ENCODE peak calls at places on chromosome 20, in eight cellular contexts. L is ascending aorta, H is tibial nerve, Z is bronchial epithelial cell, M is OCI-LY7, S is right lobe of liver, P is AG10803, B is transverse colon. R is an unnamed sample.

GRCh38 chr20:2470051-2470431 is 548 bp downstream of the SNRPB start:
- DNase-seq in Z (peak), M (peak), B (peak), P (peak), H (peak), S (peak), L (peak), R (peak)

GRCh38 chr20:21151791-21152190 is 25.9 kb downstream of the KIZ start:
- DNase-seq in H (no peak), B (no peak), M (no peak), S (no peak), P (peak), Z (no peak), L (no peak), R (no peak)

GRCh38 chr20:56872620-56873458 is 243.7 kb downstream of the TFAP2C start:
- DNase-seq in H (no peak), Z (peak), P (no peak), M (no peak), B (no peak), L (no peak), S (no peak), R (no peak)

GRCh38 chr20:49672109-49672681 is 41.5 kb downstream of the B4GALT5 start:
- DNase-seq in S (no peak), H (no peak), B (no peak), Z (no peak), L (no peak), M (peak), P (no peak), R (no peak)

GRCh38 chr20:680638-681037 is 5.0 kb upstream of the SCRT2 start:
- DNase-seq in P (no peak), H (no peak), B (no peak), Z (no peak), M (no peak), S (no peak), L (no peak), R (no peak)

GRCh38 chr20:13670160-13670559 is 31.4 kb upstream of the TASP1 start:
- DNase-seq in B (no peak), P (no peak), H (no peak), L (no peak), S (no peak), Z (no peak), M (no peak), R (no peak)

GRCh38 chr20:52747736-52748135 is 224.4 kb upstream of the TSHZ2 start:
- DNase-seq in S (no peak), B (no peak), P (peak), H (no peak), Z (peak), L (no peak), M (peak), R (no peak)

GRCh38 chr20:17431621-17432364 is 99.4 kb downstream of the BFSP1 start:
- DNase-seq in L (no peak), S (peak), P (peak), B (peak), H (peak), M (peak), Z (peak), R (peak)

GRCh38 chr20:10462516-10462915 is 27.4 kb downstream of the SLX4IP start:
- DNase-seq in L (no peak), H (no peak), B (no peak), P (no peak), S (no peak), M (no peak), Z (no peak), R (no peak)

GRCh38 chr20:44644384-44645131 is 6.9 kb downstream of the ADA start:
- DNase-seq in S (no peak), L (no peak), B (no peak), M (peak), Z (no peak), H (no peak), P (no peak), R (no peak)

GRCh38 chr20:39849664-39850063 is 839.4 kb downstream of the MAFB start:
- DNase-seq in Z (peak), B (peak), L (peak), P (peak), H (peak), M (no peak), S (peak), R (peak)

GRCh38 chr20:17594443-17594842 is 24.6 kb downstream of the DSTN start:
- DNase-seq in B (no peak), M (no peak), H (no peak), P (peak), S (no peak), L (peak), Z (peak), R (peak)

GRCh38 chr20:14915356-14915755 is 577.9 kb upstream of the FLRT3 start:
- DNase-seq in S (no peak), B (no peak), P (no peak), Z (no peak), L (no peak), H (no peak), M (no peak), R (no peak)

GRCh38 chr20:12936020-12936419 is 72.8 kb upstream of the SPTLC3 start:
- DNase-seq in H (no peak), P (no peak), S (no peak), B (no peak), L (no peak), Z (peak), M (no peak), R (no peak)

GRCh38 chr20:46415773-46416172 is 9.4 kb upstream of the ELMO2 start:
- DNase-seq in Z (no peak), S (no peak), B (no peak), H (no peak), L (no peak), P (no peak), M (no peak), R (no peak)

GRCh38 chr20:56362833-56363413 is 4.1 kb downstream of the FAM210B start:
- DNase-seq in P (no peak), H (no peak), S (no peak), M (no peak), B (no peak), L (no peak), Z (no peak), R (no peak)

GRCh38 chr20:23995905-23996666 is 7.5 kb upstream of the GGTLC1 start:
- DNase-seq in P (peak), S (peak), B (peak), L (no peak), Z (peak), H (peak), M (peak), R (peak)

GRCh38 chr20:56359212-56360132 is 698 bp downstream of the FAM210B start:
- DNase-seq in P (peak), L (peak), H (peak), S (peak), Z (peak), M (no peak), B (peak), R (peak)

GRCh38 chr20:37385659-37386504 is 39.9 kb downstream of the SRC start:
- DNase-seq in M (no peak), B (no peak), P (no peak), Z (no peak), H (no peak), L (peak), S (peak), R (no peak)

GRCh38 chr20:15977758-15978157 is 595.5 kb downstream of the KIF16B start:
- DNase-seq in S (no peak), P (no peak), H (no peak), Z (no peak), B (no peak), L (no peak), M (no peak), R (no peak)

GRCh38 chr20:53949319-53949839 is 121.0 kb downstream of the BCAS1 start:
- DNase-seq in S (no peak), Z (peak), L (peak), M (no peak), H (no peak), P (peak), B (peak), R (peak)

GRCh38 chr20:1943267-1944002 is 48.2 kb downstream of the SIRPA start:
- DNase-seq in P (peak), M (no peak), S (peak), H (peak), Z (peak), B (peak), L (peak), R (no peak)

GRCh38 chr20:19506021-19506420 is 252.0 kb upstream of the RIN2 start:
- DNase-seq in S (no peak), L (no peak), M (no peak), Z (no peak), B (no peak), H (no peak), P (no peak), R (no peak)

GRCh38 chr20:42553374-42553773 is 636.3 kb downstream of the PTPRT start:
- DNase-seq in B (no peak), Z (no peak), S (no peak), H (no peak), M (no peak), P (no peak), L (no peak), R (no peak)

GRCh38 chr20:16712541-16712947 is 17.3 kb upstream of the SNRPB2 start:
- DNase-seq in L (no peak), H (no peak), S (no peak), Z (no peak), P (no peak), B (no peak), M (no peak), R (no peak)

GRCh38 chr20:34390769-34391447 is 27.8 kb downstream of the ITCH start:
- DNase-seq in S (peak), L (peak), Z (peak), B (peak), H (peak), M (no peak), P (peak), R (peak)

GRCh38 chr20:49677777-49678758 is 35.6 kb downstream of the B4GALT5 start:
- DNase-seq in Z (no peak), B (no peak), M (no peak), P (no peak), S (no peak), H (no peak), L (no peak), R (no peak)

GRCh38 chr20:32780278-32780677 is 18.1 kb downstream of the DNMT3B start:
- DNase-seq in L (no peak), Z (no peak), S (no peak), P (no peak), M (no peak), B (no peak), H (no peak), R (no peak)

GRCh38 chr20:24686156-24686555 is 216.7 kb downstream of the SYNDIG1 start:
- DNase-seq in H (no peak), M (no peak), L (peak), B (no peak), P (no peak), Z (no peak), S (peak), R (no peak)

GRCh38 chr20:63572071-63572787 is 1.8 kb downstream of the HELZ2 start:
- DNase-seq in P (no peak), B (no peak), H (no peak), S (no peak), L (no peak), M (no peak), Z (no peak), R (no peak)

GRCh38 chr20:10133532-10133931 is 85.1 kb upstream of the SNAP25 start:
- DNase-seq in M (no peak), P (no peak), H (no peak), S (no peak), L (no peak), Z (no peak), B (no peak), R (no peak)

GRCh38 chr20:38946836-38947235 is 15.3 kb upstream of the DHX35 start:
- DNase-seq in M (no peak), P (no peak), L (no peak), B (no peak), Z (no peak), H (no peak), S (no peak), R (no peak)

GRCh38 chr20:2585811-2586210 is 49.4 kb downstream of the TMC2 start:
- DNase-seq in H (no peak), S (no peak), M (no peak), L (no peak), P (peak), B (no peak), Z (peak), R (peak)

GRCh38 chr20:54680872-54681297 is 205.5 kb downstream of the DOK5 start:
- DNase-seq in L (no peak), P (peak), H (peak), Z (peak), M (peak), S (no peak), B (peak), R (peak)

GRCh38 chr20:12068146-12068545 is 150.5 kb downstream of the BTBD3 start:
- DNase-seq in H (no peak), B (no peak), S (no peak), P (peak), M (no peak), Z (no peak), L (no peak), R (peak)

GRCh38 chr20:63978319-63979220 is 872 bp downstream of the SAMD10 start:
- DNase-seq in M (peak), L (no peak), H (no peak), S (peak), Z (peak), B (peak), P (peak), R (peak)

GRCh38 chr20:8305449-8305978 is 173.4 kb downstream of the PLCB1 start:
- DNase-seq in B (peak), Z (peak), H (peak), M (peak), P (no peak), S (peak), L (peak), R (peak)

GRCh38 chr20:61868466-61869090 is 197.1 kb downstream of the TAF4 start:
- DNase-seq in S (no peak), B (no peak), M (no peak), P (no peak), Z (no peak), L (no peak), H (no peak), R (no peak)

GRCh38 chr20:61868006-61868405 is 197.7 kb downstream of the TAF4 start:
- DNase-seq in L (no peak), P (no peak), B (no peak), Z (no peak), S (no peak), H (no peak), M (no peak), R (no peak)

GRCh38 chr20:61871913-61872312 is 193.8 kb downstream of the TAF4 start:
- DNase-seq in L (no peak), H (no peak), P (no peak), S (no peak), Z (no peak), B (no peak), M (no peak), R (no peak)

GRCh38 chr20:61871160-61871559 is 194.5 kb downstream of the TAF4 start:
- DNase-seq in S (no peak), P (no peak), Z (no peak), L (no peak), B (no peak), H (no peak), M (no peak), R (no peak)

GRCh38 chr20:61869750-61870507 is 195.8 kb downstream of the TAF4 start:
- DNase-seq in M (no peak), L (no peak), Z (no peak), B (no peak), H (no peak), P (no peak), S (no peak), R (no peak)
- TF ChIP-seq CTCF in M (no peak), L (no peak), Z (no peak), B (no peak), H (no peak), P (no peak), S (no peak), R (no peak)

DNA sequence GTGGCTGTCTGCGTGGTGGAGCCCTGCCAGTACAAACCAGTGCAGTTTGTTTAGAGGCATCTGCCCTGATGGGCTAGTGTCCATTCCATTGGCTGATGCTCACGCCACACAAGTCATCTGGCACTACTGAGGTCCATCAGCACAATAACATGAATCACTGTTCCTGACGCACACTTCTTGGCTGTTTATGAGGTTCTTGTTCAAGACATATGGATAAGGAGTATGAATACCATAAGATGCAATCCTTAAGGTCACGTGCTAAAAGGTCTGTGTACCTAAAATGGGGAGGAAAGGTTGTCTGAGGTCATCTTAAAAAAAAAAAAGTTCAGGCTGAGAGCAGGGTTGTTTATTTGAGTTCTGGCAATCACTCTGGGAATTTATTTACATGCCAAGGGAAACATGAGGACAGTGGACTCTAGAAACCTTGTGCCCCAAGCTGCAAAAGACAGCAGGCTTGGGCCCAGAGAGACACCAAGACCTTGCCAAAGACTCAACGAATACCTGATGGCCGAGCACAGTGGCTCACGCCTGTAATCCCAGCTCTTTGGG is 54.1 kb upstream of the SHLD1 start:
- DNase-seq in L (no peak), Z (no peak), S (peak), P (peak), B (no peak), M (no peak), H (no peak), R (no peak)
- H3K4me3 ChIP-seq in L (no peak), Z (no peak), S (no peak), P (no peak), B (no peak), M (no peak), H (no peak), R (no peak)

DNA sequence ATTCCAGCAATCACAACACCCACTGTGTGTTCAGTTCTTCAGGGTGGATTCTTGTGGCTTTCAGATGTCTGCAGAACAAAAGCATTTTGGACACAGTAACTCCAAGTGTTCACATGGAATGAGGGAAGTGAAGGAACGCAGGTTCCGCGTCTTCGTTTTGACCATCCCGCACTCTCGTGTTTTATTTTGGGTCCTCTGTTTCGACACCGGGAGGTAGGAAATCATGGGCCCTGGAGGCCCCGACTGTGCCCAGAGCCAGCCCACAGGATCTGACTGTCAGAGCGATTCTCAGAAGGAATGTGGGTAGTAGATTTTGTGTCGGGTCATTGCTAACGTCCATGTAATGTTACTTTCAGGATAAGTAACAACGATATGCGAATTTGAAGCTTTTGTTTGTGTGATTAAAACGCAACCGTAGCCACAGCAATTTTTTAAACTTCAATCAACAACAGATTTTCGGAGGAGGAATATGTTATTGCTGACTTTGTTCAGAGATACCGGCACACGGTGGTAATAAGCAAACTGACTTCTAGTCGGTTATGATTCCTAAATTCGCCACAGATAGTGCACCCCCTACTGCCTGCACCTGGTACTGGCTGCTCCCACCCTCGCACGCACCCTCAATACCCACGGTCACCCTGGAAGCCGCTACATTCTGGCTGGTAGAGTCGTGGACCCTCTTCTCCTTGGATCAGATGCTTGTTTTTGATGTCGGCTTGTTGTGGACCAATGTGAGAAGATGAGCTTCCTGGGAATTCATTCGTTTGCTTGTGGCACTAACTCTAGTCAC is 10.5 kb downstream of the NPEPL1 start:
- DNase-seq in M (no peak), H (no peak), P (no peak), Z (no peak), B (peak), L (no peak), S (peak), R (no peak)
- TF ChIP-seq CTCF in M (peak), H (no peak), P (peak), Z (peak), B (no peak), L (no peak), S (no peak), R (peak)

GRCh38 chr20:4013041-4013440 is 2.3 kb downstream of the RNF24 start:
- DNase-seq in H (no peak), B (no peak), L (no peak), P (no peak), S (no peak), Z (no peak), M (no peak), R (no peak)

GRCh38 chr20:4016349-4017050 is 1.1 kb upstream of the RNF24 start:
- DNase-seq in M (no peak), B (no peak), L (no peak), P (no peak), Z (no peak), H (no peak), S (no peak), R (no peak)

GRCh38 chr20:4012631-4013030 is 2.7 kb downstream of the RNF24 start:
- DNase-seq in B (no peak), H (no peak), M (no peak), S (no peak), P (peak), L (no peak), Z (peak), R (no peak)

GRCh38 chr20:4011226-4011975 is 4.0 kb downstream of the RNF24 start:
- DNase-seq in B (no peak), M (peak), L (no peak), Z (peak), P (no peak), H (no peak), S (no peak), R (no peak)

DNA sequence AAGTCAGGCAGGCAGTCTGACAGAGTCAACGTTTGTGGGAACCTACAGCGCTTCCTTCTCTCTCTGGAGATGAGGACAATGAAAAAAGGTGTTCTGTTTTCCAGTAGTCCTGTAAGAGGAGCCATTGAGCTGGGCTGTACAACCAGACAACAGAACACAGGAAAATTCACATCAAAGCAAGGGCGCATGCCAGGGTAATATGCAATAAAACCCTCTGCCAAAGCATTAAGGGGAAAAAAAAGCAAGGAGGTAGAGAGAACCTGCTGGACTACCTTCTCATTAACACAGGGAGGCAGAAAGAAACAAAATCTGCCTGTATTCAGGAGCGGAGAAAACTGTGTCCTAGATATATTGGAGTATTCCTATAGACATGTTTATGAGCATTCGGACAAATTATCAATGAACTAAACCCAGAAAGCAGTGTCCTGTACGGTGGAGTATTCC is 1.3 kb downstream of the RNF24 start:
- DNase-seq in Z (peak), M (peak), S (no peak), B (peak), L (peak), P (peak), H (peak), R (peak)
- H3K4me3 ChIP-seq in Z (peak), M (no peak), S (no peak), B (no peak), L (peak), P (peak), H (no peak), R (peak)

R was measured in astrocyte of the spinal cord.